ENCODE peak calls at places on chromosomes 16 and 17, in six cellular contexts. V is HAP-1; J is kidney epithelial cell; C is left ventricle myocardium inferior; Y is IMR-90; O is CD8-positive, alpha-beta T cell. P is an unnamed sample.

GRCh38 chr17:4497101-4497824 is 1.4 kb upstream of the SPNS2 start:
- DNase-seq in Y (peak; percentile 52), C (no peak), O (no peak), J (peak; percentile 90), V (no peak), P (no peak)

GRCh38 chr17:9465216-9465921 is 110.3 kb downstream of the STX8 start:
- DNase-seq in C (no peak), O (no peak), Y (peak; percentile 81), V (no peak), J (no peak), P (no peak)

GRCh38 chr17:60902399-60902798 is 224.7 kb downstream of the BCAS3 start:
- DNase-seq in J (no peak), C (no peak), Y (peak; percentile 48), O (no peak), V (no peak), P (no peak)

GRCh38 chr17:9432121-9432866 is 143.3 kb downstream of the STX8 start:
- DNase-seq in V (no peak), O (no peak), Y (peak; percentile 30), J (no peak), C (no peak), P (no peak)

GRCh38 chr16:78894872-78895271 is 705.7 kb downstream of the MAF start:
- DNase-seq in V (no peak), J (no peak), C (no peak), Y (no peak), O (no peak), P (no peak)

GRCh38 chr17:68424188-68424587 is 33.1 kb downstream of the WIPI1 start:
- DNase-seq in C (no peak), V (no peak), Y (no peak), J (no peak), O (no peak), P (no peak)

GRCh38 chr16:4244881-4245280 is 3.0 kb upstream of the SRL start:
- DNase-seq in V (no peak), Y (no peak), C (no peak), O (no peak), J (no peak), P (no peak)

GRCh38 chr17:28501421-28502284 is 4.5 kb upstream of the FOXN1 start:
- DNase-seq in J (no peak), C (no peak), V (no peak), Y (no peak), O (no peak), P (no peak)

GRCh38 chr17:38786372-38786771 is 13.0 kb downstream of the PIP4K2B start:
- DNase-seq in J (no peak), C (no peak), O (no peak), Y (no peak), V (no peak), P (no peak)

GRCh38 chr17:29158515-29159275 is 21.5 kb downstream of the MYO18A start:
- DNase-seq in V (no peak), Y (peak; percentile 74), O (no peak), C (no peak), J (no peak), P (no peak)

GRCh38 chr16:75491876-75492275 is 3.4 kb downstream of the CHST6 start:
- DNase-seq in V (peak; percentile 72), O (no peak), C (no peak), Y (no peak), J (no peak), P (no peak)

GRCh38 chr16:57343131-57343731 is 15.4 kb upstream of the CCL22 start:
- DNase-seq in J (no peak), C (no peak), O (no peak), Y (no peak), V (no peak), P (no peak)

GRCh38 chr17:42832934-42833770 is at the start of gene PSME3:
- DNase-seq in V (peak; percentile 92), C (peak; percentile 91), J (peak; percentile 43), Y (peak; percentile 85), O (peak; percentile 83), P (peak; percentile 95)

GRCh38 chr17:65733314-65733713 is 171.9 kb upstream of the AXIN2 start:
- DNase-seq in C (no peak), Y (no peak), O (no peak), V (no peak), J (no peak), P (no peak)

GRCh38 chr16:491225-491919 is 36.1 kb upstream of the CAPN15 start:
- DNase-seq in J (no peak), V (no peak), C (no peak), Y (no peak), O (no peak), P (no peak)

GRCh38 chr17:77117415-77117814 is 23.4 kb upstream of the SEC14L1 start:
- DNase-seq in Y (no peak), C (no peak), V (no peak), O (no peak), J (no peak), P (no peak)

GRCh38 chr17:67435122-67435521 is 58.0 kb downstream of the PITPNC1 start:
- DNase-seq in V (no peak), O (peak; percentile 44), C (no peak), Y (no peak), J (no peak), P (no peak)

GRCh38 chr17:28968269-28968913 is 17.1 kb upstream of the PHF12 start:
- DNase-seq in J (no peak), Y (no peak), V (peak; percentile 20), C (no peak), O (no peak), P (no peak)

GRCh38 chr16:69486272-69486671 is 61.9 kb downstream of the CYB5B start:
- DNase-seq in O (no peak), Y (no peak), J (no peak), V (no peak), C (no peak), P (no peak)

GRCh38 chr17:36850794-36851193 is 86.5 kb upstream of the LHX1 start:
- DNase-seq in O (no peak), J (peak; percentile 49), V (no peak), C (no peak), Y (peak; percentile 74), P (no peak)

GRCh38 chr17:14101976-14102375 is 32.7 kb downstream of the COX10 start:
- DNase-seq in C (no peak), J (no peak), O (no peak), V (no peak), Y (no peak), P (no peak)

GRCh38 chr16:30075503-30076275 is at the start of gene PPP4C:
- DNase-seq in V (peak; percentile 93), C (peak; percentile 94), J (peak; percentile 35), Y (peak; percentile 88), O (peak; percentile 83), P (peak; percentile 94)

GRCh38 chr16:47643610-47644009 is 182.5 kb downstream of the PHKB start:
- DNase-seq in O (no peak), C (no peak), Y (no peak), V (no peak), J (no peak), P (no peak)

GRCh38 chr16:3022697-3023414 is 886 bp downstream of the HCFC1R1 start:
- DNase-seq in C (no peak), V (peak; percentile 58), Y (peak; percentile 20), O (no peak), J (no peak), P (peak; percentile 75)

GRCh38 chr17:77842906-77843249 is 115.6 kb upstream of the TNRC6C start:
- DNase-seq in J (no peak), V (no peak), C (peak; percentile 8), Y (no peak), O (no peak), P (peak; percentile 7)

GRCh38 chr17:59167571-59168001 is 12.0 kb downstream of the PRR11 start:
- DNase-seq in C (no peak), J (no peak), Y (peak; percentile 59), O (no peak), V (no peak), P (no peak)
- H3K36me3 ChIP-seq in C (no peaks in the 10 kb centered on the region), J (no peaks in the 10 kb centered on the region), Y (peaks cover 5% of the 10 kb centered on the region), O (no peaks in the 10 kb centered on the region), V (peaks cover 34% of the 10 kb centered on the region), P (no peaks in the 10 kb centered on the region)

GRCh38 chr17:81272616-81273015 is 22.5 kb downstream of the SLC38A10 start:
- DNase-seq in V (no peak), C (no peak), J (no peak), Y (no peak), O (no peak), P (peak; percentile 49)
- H3K36me3 ChIP-seq in V (peaks cover 56% of the 10 kb centered on the region), C (peaks cover 77% of the 10 kb centered on the region), J (peaks cover 2% of the 10 kb centered on the region), Y (peaks cover 66% of the 10 kb centered on the region), O (peaks cover 40% of the 10 kb centered on the region), P (peaks cover 64% of the 10 kb centered on the region)

GRCh38 chr16:12784076-12784475 is 19.6 kb downstream of the CPPED1 start:
- DNase-seq in V (no peak), J (no peak), Y (no peak), O (no peak), C (no peak), P (no peak)

GRCh38 chr16:12793120-12793889 is 10.4 kb downstream of the CPPED1 start:
- DNase-seq in C (no peak), O (no peak), V (no peak), Y (no peak), J (no peak), P (no peak)

GRCh38 chr16:12786077-12786476 is 17.6 kb downstream of the CPPED1 start:
- DNase-seq in Y (no peak), O (no peak), V (no peak), C (no peak), J (no peak), P (no peak)

GRCh38 chr16:12791340-12791739 is 12.3 kb downstream of the CPPED1 start:
- DNase-seq in Y (no peak), C (no peak), J (no peak), O (no peak), V (no peak), P (no peak)

GRCh38 chr16:12788758-12789157 is 14.9 kb downstream of the CPPED1 start:
- DNase-seq in O (no peak), Y (no peak), V (no peak), J (no peak), C (no peak), P (no peak)
- H3K36me3 ChIP-seq in O (no peaks in the 10 kb centered on the region), Y (no peaks in the 10 kb centered on the region), V (no peaks in the 10 kb centered on the region), J (no peaks in the 10 kb centered on the region), C (peaks cover 5% of the 10 kb centered on the region), P (no peaks in the 10 kb centered on the region)

GRCh38 chr16:1561836-1562235 is 28.4 kb downstream of the TMEM204 start:
- DNase-seq in J (no peak), Y (no peak), V (no peak), O (no peak), C (no peak), P (no peak)

GRCh38 chr16:1559446-1559975 is 26.0 kb downstream of the TMEM204 start:
- DNase-seq in V (no peak), O (no peak), C (no peak), Y (no peak), J (no peak), P (no peak)

GRCh38 chr16:1560866-1561265 is 27.4 kb downstream of the TMEM204 start:
- DNase-seq in O (no peak), Y (no peak), J (no peak), V (no peak), C (no peak), P (no peak)

GRCh38 chr16:1560153-1560552 is 26.7 kb downstream of the TMEM204 start:
- DNase-seq in C (no peak), O (no peak), Y (no peak), V (no peak), J (no peak), P (no peak)

DNA sequence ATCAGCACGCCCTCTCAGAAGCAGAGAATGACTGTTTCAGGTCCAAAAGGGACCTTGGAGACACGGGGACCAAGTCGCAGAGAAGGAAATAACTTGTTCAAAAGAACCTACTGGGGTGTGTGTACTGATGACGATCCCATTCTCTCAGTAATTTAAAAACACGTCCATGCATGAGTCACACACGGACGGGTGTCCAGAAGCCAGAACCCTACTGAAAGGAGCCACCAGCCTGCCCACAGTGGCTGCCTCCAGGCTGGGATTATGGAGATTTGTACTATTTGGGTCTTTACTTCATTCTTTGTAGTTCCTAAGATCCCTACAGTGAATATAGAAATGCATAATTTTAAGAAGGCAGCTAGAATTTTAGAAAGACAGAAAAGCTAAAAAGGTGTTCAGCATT is 27.8 kb downstream of the TMEM204 start:
- DNase-seq in O (no peak), C (no peak), V (peak; percentile 71), J (no peak), Y (no peak), P (no peak)
- H3K36me3 ChIP-seq in O (no peaks in the 10 kb centered on the region), C (peaks cover 50% of the 10 kb centered on the region), V (no peaks in the 10 kb centered on the region), J (peaks cover 4% of the 10 kb centered on the region), Y (peaks cover 52% of the 10 kb centered on the region), P (peaks cover 20% of the 10 kb centered on the region)